ENCODE peak calls at places on chromosomes 11 and 22, in ten cellular contexts. R is HepG2, J is IMR-90, D is suprapubic skin, W is spleen, X is ovary, Q is H1, B is body of pancreas, U is heart left ventricle, S is testis. Z is an unnamed sample.

GRCh38 chr22:33787645-33788456 is 132.4 kb downstream of the LARGE1 start:
- DNase-seq in Q (no peak), R (no peak), S (no peak), J (peak; percentile 6), W (no peak), B (no peak), U (no peak), D (no peak), X (no peak), Z (no peak)

GRCh38 chr11:44880511-44880910 is 70.2 kb downstream of the TP53I11 start:
- DNase-seq in S (no peak), D (no peak), W (no peak), Q (no peak), X (no peak), J (no peak), B (no peak), R (no peak), U (no peak), Z (no peak)

GRCh38 chr11:84316866-84317560 is 1030.8 kb upstream of the CCDC90B start:
- DNase-seq in X (peak; percentile 27), R (no peak), Q (no peak), S (peak; percentile 21), B (no peak), U (no peak), W (no peak), D (no peak), J (peak; percentile 30), Z (no peak)

GRCh38 chr11:8381343-8381742 is 117.7 kb upstream of the LMO1 start:
- DNase-seq in R (no peak), J (no peak), Q (no peak), D (peak; percentile 40), S (no peak), W (no peak), U (no peak), X (no peak), B (no peak), Z (no peak)

GRCh38 chr11:10298342-10298741 is 4.3 kb upstream of the SBF2 start:
- DNase-seq in Q (no peak), D (no peak), S (no peak), X (no peak), B (no peak), U (no peak), W (no peak), J (peak; percentile 98), R (peak; percentile 42), Z (peak; percentile 57)

GRCh38 chr22:42939941-42940653 is 74.9 kb downstream of the PACSIN2 start:
- DNase-seq in S (no peak), W (no peak), J (peak; percentile 90), D (no peak), B (peak; percentile 81), U (no peak), R (peak; percentile 88), Q (no peak), X (no peak), Z (no peak)

GRCh38 chr11:33618956-33619355 is 81.7 kb downstream of the C11orf91 start:
- DNase-seq in J (no peak), Q (no peak), B (no peak), S (no peak), U (no peak), R (no peak), X (no peak), D (no peak), W (no peak), Z (no peak)

GRCh38 chr11:127521413-127521812 is 520.8 kb upstream of the KIRREL3 start:
- DNase-seq in Q (no peak), D (no peak), S (no peak), B (no peak), X (no peak), U (no peak), R (no peak), J (peak; percentile 78), W (no peak), Z (no peak)

GRCh38 chr11:117919326-117920275 is 9.6 kb downstream of the TMPRSS13 start:
- DNase-seq in R (no peak), Q (no peak), B (no peak), U (no peak), X (no peak), J (no peak), W (peak; percentile 64), D (peak; percentile 9), S (no peak), Z (no peak)

GRCh38 chr22:25067851-25068421 is 115.4 kb downstream of the KIAA1671 start:
- DNase-seq in U (no peak), W (peak; percentile 90), Q (no peak), X (no peak), J (no peak), B (no peak), R (no peak), D (no peak), S (no peak), Z (no peak)

GRCh38 chr11:87036756-87037449 is 831 bp upstream of the TMEM135 start:
- DNase-seq in U (no peak), B (no peak), Q (peak; percentile 0), J (no peak), R (peak; percentile 76), D (no peak), W (no peak), S (peak; percentile 40), X (no peak), Z (no peak)

GRCh38 chr11:68843703-68844312 is 2.1 kb upstream of the CPT1A start:
- DNase-seq in Q (peak; percentile 67), U (peak; percentile 85), D (no peak), X (peak; percentile 72), R (peak; percentile 67), W (peak; percentile 96), S (peak; percentile 70), J (no peak), B (peak; percentile 92), Z (peak; percentile 71)

GRCh38 chr22:49457146-49457545 is 370.5 kb downstream of the BRD1 start:
- DNase-seq in U (no peak), R (no peak), Q (no peak), B (no peak), D (peak; percentile 34), X (no peak), W (no peak), J (no peak), S (no peak), Z (no peak)

GRCh38 chr11:65866524-65867283 is 5.9 kb downstream of the EFEMP2 start:
- DNase-seq in J (no peak), S (no peak), B (no peak), D (no peak), X (peak; percentile 23), Q (no peak), R (no peak), W (peak; percentile 75), U (peak; percentile 10), Z (no peak)

GRCh38 chr11:65868907-65869306 is 3.7 kb downstream of the EFEMP2 start:
- DNase-seq in Q (no peak), J (no peak), B (no peak), R (no peak), U (no peak), D (no peak), W (no peak), S (no peak), X (no peak), Z (no peak)

GRCh38 chr11:65869643-65870306 is 2.8 kb downstream of the EFEMP2 start:
- DNase-seq in J (no peak), D (no peak), U (no peak), W (peak; percentile 69), R (no peak), Q (no peak), X (peak; percentile 44), S (no peak), B (no peak), Z (no peak)

GRCh38 chr11:65867284-65868071 is 5.1 kb downstream of the EFEMP2 start:
- DNase-seq in B (no peak), R (no peak), D (no peak), S (no peak), W (peak; percentile 72), Q (no peak), J (no peak), U (peak; percentile 17), X (peak; percentile 49), Z (no peak)

GRCh38 chr11:65868076-65868667 is 4.4 kb downstream of the EFEMP2 start:
- DNase-seq in U (no peak), R (no peak), X (peak; percentile 53), D (no peak), Q (no peak), J (no peak), W (peak; percentile 78), B (no peak), S (peak; percentile 47), Z (no peak)
- TF ChIP-seq POLR2A in U (peak; percentile 10), R (peak; percentile 32), X (no peak), D (no peak), Q (peak; percentile 59), J (no peak), W (no peak), B (no peak), S (no peak), Z (peak; percentile 40)

GRCh38 chr11:13448876-13449275 is 14.1 kb downstream of the BTBD10 start:
- DNase-seq in S (no peak), Q (no peak), U (no peak), R (no peak), W (no peak), B (no peak), J (peak; percentile 41), D (no peak), X (no peak), Z (no peak)
- TF ChIP-seq POLR2A in S (no peak), Q (no peak), U (no peak), R (no peak), W (no peak), B (no peak), J (no peak), D (no peak), X (no peak), Z (no peak)

GRCh38 chr11:58772719-58773285 is 41.1 kb upstream of the GLYAT start:
- DNase-seq in S (no peak), B (no peak), J (no peak), X (no peak), U (no peak), W (no peak), D (no peak), R (no peak), Q (no peak), Z (no peak)

GRCh38 chr11:58771458-58771855 is 39.7 kb upstream of the GLYAT start:
- DNase-seq in B (no peak), U (no peak), W (no peak), D (no peak), X (no peak), R (no peak), J (no peak), S (no peak), Q (no peak), Z (no peak)

GRCh38 chr11:58769308-58769707 is 37.6 kb upstream of the GLYAT start:
- DNase-seq in R (no peak), J (no peak), B (no peak), W (no peak), D (no peak), Q (no peak), X (no peak), U (no peak), S (no peak), Z (no peak)

GRCh38 chr11:58770166-58770565 is 38.4 kb upstream of the GLYAT start:
- DNase-seq in D (no peak), Q (no peak), W (no peak), X (no peak), S (no peak), R (no peak), U (no peak), B (no peak), J (no peak), Z (no peak)

GRCh38 chr11:58770627-58771457 is 39.1 kb upstream of the GLYAT start:
- DNase-seq in D (no peak), W (no peak), Q (no peak), X (no peak), S (no peak), B (no peak), U (no peak), J (peak; percentile 13), R (no peak), Z (no peak)
- TF ChIP-seq POLR2A in D (no peak), W (no peak), Q (no peak), X (no peak), S (no peak), B (no peak), U (no peak), J (no peak), R (no peak), Z (no peak)

GRCh38 chr11:114886644-114887259 is 208.4 kb downstream of the NXPE2 start:
- DNase-seq in D (no peak), Q (no peak), X (no peak), R (no peak), W (no peak), U (no peak), J (no peak), S (no peak), B (no peak), Z (no peak)
- TF ChIP-seq POLR2A in D (no peak), Q (no peak), X (no peak), R (no peak), W (no peak), U (no peak), J (no peak), S (no peak), B (no peak), Z (no peak)